ENCODE peak calls at places on chromosomes 3 and 15, in seven cellular contexts. X is GM12878, Y is right lobe of liver, T is heart left ventricle, K is tibial nerve, U is prostate gland, Z is IMR-90. M is an unnamed sample.

GRCh38 chr3:8458235-8458634 is 43.4 kb upstream of the LMCD1 start:
- DNase-seq in X (no peak), Y (no peak), T (no peak), K (no peak), U (no peak), Z (peak; percentile 59), M (no peak)

GRCh38 chr15:29870495-29871151 is 48.4 kb upstream of the TJP1 start:
- DNase-seq in X (no peak), Y (no peak), T (peak; percentile 52), K (no peak), U (no peak), Z (no peak), M (no peak)

GRCh38 chr3:119181765-119182164 is 8.4 kb downstream of the UPK1B start:
- DNase-seq in X (no peak), Y (no peak), T (no peak), K (no peak), U (no peak), Z (no peak), M (no peak)

GRCh38 chr3:125219261-125219701 is 6.7 kb upstream of the SLC12A8 start:
- DNase-seq in X (no peak), Y (no peak), T (no peak), K (no peak), U (no peak), Z (no peak), M (no peak)

GRCh38 chr15:67691450-67691849 is 133.9 kb upstream of the SKOR1 start:
- DNase-seq in X (no peak), Y (no peak), T (no peak), K (no peak), U (no peak), Z (no peak), M (no peak)

GRCh38 chr3:61966200-61966599 is 404.8 kb downstream of the PTPRG start:
- DNase-seq in X (no peak), Y (no peak), T (no peak), K (no peak), U (no peak), Z (peak; percentile 4), M (no peak)

GRCh38 chr3:31102196-31102879 is 207.9 kb upstream of the GADL1 start:
- DNase-seq in X (no peak), Y (no peak), T (no peak), K (no peak), U (no peak), Z (no peak), M (no peak)

GRCh38 chr3:5678248-5678647 is 490.7 kb downstream of the EDEM1 start:
- DNase-seq in X (no peak), Y (no peak), T (no peak), K (no peak), U (no peak), Z (no peak), M (no peak)

GRCh38 chr3:126834596-126835471 is 130.8 kb downstream of the CHCHD6 start:
- DNase-seq in X (no peak), Y (peak; percentile 34), T (no peak), K (no peak), U (no peak), Z (no peak), M (no peak)

GRCh38 chr3:99087277-99087676 is 185.8 kb upstream of the DCBLD2 start:
- DNase-seq in X (no peak), Y (no peak), T (no peak), K (no peak), U (no peak), Z (peak; percentile 19), M (no peak)

GRCh38 chr3:193776626-193777025 is 183.6 kb downstream of the OPA1 start:
- DNase-seq in X (no peak), Y (no peak), T (no peak), K (no peak), U (no peak), Z (no peak), M (no peak)

GRCh38 chr3:186427627-186428026 is 65.6 kb upstream of the DGKG start:
- DNase-seq in X (no peak), Y (no peak), T (peak; percentile 58), K (no peak), U (no peak), Z (peak; percentile 12), M (no peak)

GRCh38 chr15:68641376-68641775 is 62.6 kb downstream of the CORO2B start:
- DNase-seq in X (no peak), Y (peak; percentile 40), T (no peak), K (no peak), U (no peak), Z (no peak), M (no peak)

GRCh38 chr3:50817756-50818518 is 143.2 kb downstream of the DOCK3 start:
- DNase-seq in X (no peak), Y (no peak), T (no peak), K (no peak), U (no peak), Z (no peak), M (no peak)

GRCh38 chr3:98917608-98918007 is 16.1 kb upstream of the DCBLD2 start:
- DNase-seq in X (no peak), Y (no peak), T (no peak), K (no peak), U (no peak), Z (no peak), M (no peak)

DNA sequence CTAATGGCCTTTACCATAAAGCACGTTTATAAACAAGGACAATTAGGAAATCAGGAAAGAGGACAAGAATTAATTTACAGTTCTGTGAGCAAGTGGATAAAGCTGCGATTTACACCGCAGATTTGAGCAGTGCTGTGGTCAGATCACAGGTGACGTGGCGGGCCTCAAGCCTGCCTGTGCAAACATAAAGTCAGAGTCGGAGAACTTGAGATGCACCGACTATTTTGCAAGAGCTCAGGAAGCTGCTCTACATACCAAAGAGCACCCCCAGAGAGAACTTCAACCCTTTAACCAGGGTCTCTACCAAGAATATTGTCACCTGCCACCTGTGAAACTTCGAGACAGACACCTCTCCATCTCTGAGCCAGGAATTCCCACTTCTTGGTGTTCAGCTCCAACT is 35.7 kb downstream of the MECOM start:
- DNase-seq in X (no peak), Y (no peak), T (no peak), K (no peak), U (no peak), Z (no peak), M (no peak)
- TF ChIP-seq CTCF in X (no peak), Y (no peak), T (no peak), K (no peak), U (no peak), Z (no peak), M (no peak)

DNA sequence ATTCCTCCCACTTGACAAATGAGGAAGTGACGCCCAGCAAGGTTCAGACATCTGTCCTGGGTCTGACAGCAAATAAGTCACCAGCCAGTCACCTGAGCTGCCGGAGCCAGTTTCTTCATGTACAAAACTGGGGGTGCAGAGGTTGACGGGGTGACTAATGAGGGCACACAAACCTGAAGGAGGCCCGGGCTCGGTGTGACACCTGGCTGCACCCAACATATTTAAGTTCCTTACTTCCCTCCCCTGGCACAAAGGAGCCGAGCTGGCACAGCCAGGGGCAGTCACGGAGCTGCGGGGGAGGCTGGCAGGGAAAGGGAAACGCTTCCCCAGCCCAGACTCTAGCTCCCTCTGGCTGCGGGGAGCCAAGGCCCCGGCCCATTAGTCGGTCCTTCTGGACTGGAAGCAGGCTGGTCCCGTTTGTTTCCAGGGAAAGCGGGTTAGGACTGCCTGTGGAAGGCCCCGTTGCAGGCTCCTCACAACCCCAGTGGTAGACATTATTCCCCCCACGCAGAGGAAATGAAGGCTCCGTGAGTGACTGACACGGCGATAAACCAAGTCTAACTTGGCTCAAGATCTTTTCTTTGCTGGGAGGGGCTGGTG is 2.3 kb downstream of the FBXL22 start:
- DNase-seq in X (no peak), Y (peak; percentile 85), T (peak; percentile 63), K (no peak), U (peak; percentile 72), Z (no peak), M (peak; percentile 29)
- TF ChIP-seq POLR2A in X (no peak), Y (no peak), T (no peak), K (no peak), U (no peak), Z (no peak), M (no peak)

GRCh38 chr15:62505761-62506160 is 340.7 kb upstream of the C2CD4B start:
- DNase-seq in X (no peak), Y (no peak), T (no peak), K (no peak), U (no peak), Z (no peak), M (no peak)
- H3K4me1 ChIP-seq in X (no peaks in the 10 kb centered on the region), Y (peaks cover 11% of the 10 kb centered on the region), T (peaks cover 14% of the 10 kb centered on the region), K (peaks cover 21% of the 10 kb centered on the region), U (peaks cover 4% of the 10 kb centered on the region), Z (peaks cover 24% of the 10 kb centered on the region), M (peaks cover 4% of the 10 kb centered on the region)

DNA sequence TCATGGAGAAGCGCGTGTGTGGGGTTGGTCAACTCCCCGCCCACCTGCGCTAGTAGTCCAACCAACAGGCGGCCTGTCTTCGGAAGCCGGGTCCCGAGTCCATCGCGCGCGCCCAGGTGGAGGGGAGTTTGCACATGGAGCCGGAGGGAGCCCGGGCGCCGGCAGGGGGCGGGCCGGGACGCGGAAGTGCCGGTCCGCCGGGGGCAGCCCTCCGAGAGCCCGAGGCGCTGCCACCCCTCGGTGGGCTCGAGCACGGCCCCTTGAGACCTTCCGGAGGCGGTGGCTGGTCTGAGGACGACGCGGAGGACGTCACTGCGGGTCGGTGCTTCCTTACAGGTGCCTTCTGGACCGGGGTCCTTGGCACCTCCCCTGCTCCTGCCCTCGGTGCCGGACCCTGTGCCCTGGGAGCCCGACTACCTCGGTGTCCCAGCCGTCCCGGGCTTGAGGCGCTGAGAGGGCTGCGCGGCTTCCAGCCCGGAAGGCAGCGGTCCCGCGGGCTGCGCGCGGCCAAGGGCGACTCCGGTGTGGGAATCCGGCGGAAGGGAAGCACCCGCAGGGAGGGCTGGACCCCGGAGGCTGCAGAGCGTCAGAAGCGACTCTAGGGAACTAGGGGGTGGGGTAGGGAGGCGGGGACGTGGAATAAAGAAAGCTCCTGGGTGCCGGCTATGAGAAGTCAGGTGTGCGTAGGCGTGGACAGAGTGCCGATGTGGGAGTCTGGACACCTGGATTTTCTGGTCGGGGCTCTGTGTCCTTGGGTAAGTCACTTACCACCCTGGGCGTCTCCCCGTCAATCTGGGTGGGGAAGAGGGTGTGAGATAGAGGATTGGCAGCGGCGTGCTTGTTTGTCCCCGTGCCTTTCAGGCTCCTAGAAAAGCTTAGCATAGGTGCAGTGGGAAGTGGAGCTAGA is 212.3 kb downstream of the FGF12 start:
- DNase-seq in X (no peak), Y (no peak), T (peak; percentile 19), K (no peak), U (no peak), Z (no peak), M (no peak)
- TF ChIP-seq CTCF in X (no peak), Y (no peak), T (peak; percentile 28), K (no peak), U (no peak), Z (no peak), M (no peak)

M was measured in esophagus squamous epithelium.